ENCODE peak calls at places on chromosomes 13 and 19, in eight cellular contexts. I is HepG2, C is esophagus squamous epithelium, B is ovary, S is breast epithelium, U is suprapubic skin, T is A549, H is tibial nerve. P is an unnamed sample.
A peak's percentile ranks its signal among the peaks of the same experiment; 100 is the strongest.

GRCh38 chr13:33303885-33304284 is 18.3 kb upstream of the STARD13 start:
- DNase-seq in C (no peak), H (no peak), U (no peak), B (no peak), I (no peak), T (peak; percentile 25), S (no peak), P (no peak)

GRCh38 chr19:17883627-17884413 is 12.1 kb downstream of the SLC5A5 start:
- DNase-seq in B (no peak), U (no peak), T (no peak), C (no peak), H (no peak), I (no peak), S (no peak), P (no peak)

GRCh38 chr13:26061947-26062346 is 10.1 kb upstream of the SHISA2 start:
- DNase-seq in H (no peak), I (no peak), B (no peak), T (no peak), C (no peak), U (no peak), S (no peak), P (no peak)

GRCh38 chr19:14978377-14978776 is 1.3 kb downstream of the SLC1A6 start:
- DNase-seq in B (no peak), H (no peak), T (no peak), U (no peak), S (no peak), C (no peak), I (no peak), P (no peak)

GRCh38 chr19:4590559-4590958 is 31.1 kb upstream of the SEMA6B start:
- DNase-seq in C (no peak), U (no peak), B (no peak), T (no peak), S (no peak), H (no peak), I (no peak), P (no peak)

GRCh38 chr13:44865722-44866484 is 123.4 kb downstream of the NUFIP1 start:
- DNase-seq in I (no peak), U (no peak), B (peak; percentile 17), C (no peak), S (no peak), H (no peak), T (no peak), P (no peak)

GRCh38 chr13:101626925-101627555 is 174.6 kb downstream of the ITGBL1 start:
- DNase-seq in S (no peak), H (no peak), B (no peak), I (no peak), U (no peak), T (no peak), C (no peak), P (peak; percentile 55)

GRCh38 chr19:17076539-17076919 is 952 bp downstream of the MYO9B start:
- DNase-seq in T (no peak), B (no peak), U (no peak), H (no peak), S (no peak), I (no peak), C (no peak), P (peak; percentile 65)

GRCh38 chr19:16627928-16628182 is 149 bp downstream of the MED26 start:
- DNase-seq in C (no peak), B (no peak), S (no peak), H (no peak), U (no peak), I (no peak), T (no peak), P (no peak)

GRCh38 chr19:35236638-35237400 is 8.3 kb upstream of the FAM187B start:
- DNase-seq in C (no peak), T (no peak), H (no peak), I (no peak), U (no peak), S (no peak), B (no peak), P (no peak)

GRCh38 chr13:69970521-69970920 is 137.1 kb upstream of the ATXN8OS start:
- DNase-seq in I (no peak), C (no peak), U (no peak), T (peak; percentile 0), H (no peak), B (no peak), S (no peak), P (no peak)

GRCh38 chr13:30738946-30739528 is 3.7 kb downstream of the ALOX5AP start:
- DNase-seq in U (no peak), T (no peak), S (no peak), I (no peak), B (no peak), H (no peak), C (no peak), P (no peak)

GRCh38 chr13:75181906-75182305 is 300.1 kb downstream of the TBC1D4 start:
- DNase-seq in I (no peak), H (no peak), B (no peak), T (peak; percentile 42), S (no peak), U (no peak), C (no peak), P (no peak)

GRCh38 chr13:23755040-23755439 is 134.2 kb downstream of the MIPEP start:
- DNase-seq in B (no peak), H (no peak), U (no peak), S (no peak), I (peak; percentile 59), C (no peak), T (no peak), P (no peak)

GRCh38 chr13:60016229-60016628 is 147.5 kb downstream of the DIAPH3 start:
- DNase-seq in H (no peak), C (no peak), S (no peak), U (no peak), B (no peak), T (no peak), I (no peak), P (no peak)

GRCh38 chr13:23741879-23742510 is 147.2 kb downstream of the MIPEP start:
- DNase-seq in B (no peak), T (peak; percentile 19), I (no peak), H (no peak), S (no peak), U (no peak), C (no peak), P (no peak)

GRCh38 chr19:41883821-41884733 is 1.1 kb downstream of the ARHGEF1 start:
- DNase-seq in S (peak; percentile 94), I (peak; percentile 93), B (peak; percentile 92), T (peak; percentile 100), U (peak; percentile 95), C (peak; percentile 75), H (peak; percentile 80), P (peak; percentile 98)
- TF ChIP-seq POLR2A in S (peak; percentile 20), I (peak; percentile 55), B (peak; percentile 18), T (peak; percentile 73), U (no peak), C (no peak), H (peak; percentile 58), P (peak; percentile 94)

DNA sequence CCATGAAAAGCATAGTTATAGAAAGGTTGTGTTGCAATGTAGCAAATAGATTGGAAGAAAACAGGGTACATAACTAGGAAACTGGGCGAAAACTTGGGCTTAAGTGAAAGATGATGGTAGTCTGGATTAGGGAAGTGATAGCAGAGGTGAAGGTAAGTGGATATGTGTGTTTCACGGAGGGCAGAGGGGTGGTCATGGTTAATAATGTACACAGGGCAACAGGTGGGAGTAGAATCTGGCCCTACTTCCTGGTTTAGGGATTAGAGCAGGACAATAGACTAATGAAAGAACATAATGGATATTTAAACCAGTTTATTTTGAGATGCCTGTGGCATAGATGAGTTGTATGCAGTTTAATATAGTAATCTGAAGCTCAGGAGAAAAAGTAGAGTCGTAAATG is 257.3 kb upstream of the SPRY2 start:
- DNase-seq in B (no peak), U (no peak), C (no peak), T (no peak), I (no peak), H (no peak), S (no peak), P (no peak)
- TF ChIP-seq POLR2A in B (no peak), U (no peak), C (no peak), T (no peak), I (no peak), H (no peak), S (no peak), P (no peak)

DNA sequence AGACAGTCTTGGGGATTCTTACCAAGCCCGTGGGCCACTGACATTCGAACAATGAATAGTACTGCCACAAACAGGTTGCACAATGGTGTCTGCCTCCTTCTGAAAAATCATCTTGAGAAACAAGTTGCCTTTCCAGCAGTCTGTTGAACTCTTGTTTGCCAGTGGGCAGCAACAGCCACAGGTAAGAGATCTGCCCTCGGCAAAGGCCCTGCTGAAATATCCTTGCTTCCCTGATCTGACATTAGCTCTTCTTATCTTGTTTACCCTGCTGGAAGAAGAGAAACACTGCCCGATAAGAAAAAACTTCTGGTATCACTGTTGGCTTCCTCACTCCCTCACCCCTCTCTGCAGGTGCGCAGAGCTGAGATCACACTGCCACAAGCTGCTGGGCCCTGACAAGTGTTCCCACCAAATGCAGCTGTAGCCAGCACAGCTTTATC is 2.0 kb downstream of the DOCK9 start:
- DNase-seq in U (no peak), H (no peak), I (no peak), S (no peak), T (no peak), B (no peak), C (no peak), P (no peak)
- TF ChIP-seq POLR2A in U (no peak), H (no peak), I (no peak), S (no peak), T (no peak), B (no peak), C (no peak), P (no peak)

DNA sequence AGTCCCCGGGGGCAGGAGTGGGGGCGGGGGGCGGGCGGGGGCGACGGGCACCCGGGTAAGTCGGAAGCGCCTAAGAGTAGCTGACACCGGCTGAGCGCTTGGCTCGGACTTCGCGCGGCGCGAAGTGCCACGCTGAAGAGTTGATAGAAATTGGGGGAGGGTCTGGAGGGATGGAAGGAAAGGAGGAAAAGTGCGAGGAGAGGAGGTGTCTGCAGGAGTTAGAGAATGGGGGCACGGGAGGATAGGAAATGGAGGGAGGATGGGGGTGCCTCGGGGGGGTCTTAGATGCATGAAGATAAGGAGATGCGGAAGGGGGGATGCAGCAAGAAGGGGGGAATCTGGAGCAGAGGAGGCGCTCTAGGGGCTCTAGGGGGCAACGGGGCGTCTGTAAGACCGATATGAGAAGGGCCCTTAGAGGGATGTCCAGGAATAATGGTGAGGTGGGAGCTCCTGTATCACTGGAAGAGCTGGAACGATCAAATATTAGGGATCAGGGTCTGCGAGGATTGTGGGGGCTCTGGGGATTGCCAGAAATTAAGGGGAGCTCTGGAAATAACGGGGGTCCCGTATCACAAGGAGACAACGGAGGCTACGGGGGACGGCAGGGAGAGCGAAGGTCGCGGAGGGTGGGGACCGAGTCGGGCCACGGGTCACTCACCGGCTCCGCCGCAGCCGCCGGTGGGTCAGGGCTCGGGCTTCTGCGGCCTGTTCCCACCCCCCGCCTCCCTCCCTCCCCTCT is at the start of gene MYPOP:
- DNase-seq in S (peak; percentile 21), T (no peak), B (peak; percentile 38), U (no peak), C (no peak), H (no peak), I (no peak), P (no peak)
- TF ChIP-seq POLR2A in S (no peak), T (peak; percentile 74), B (no peak), U (no peak), C (no peak), H (no peak), I (peak; percentile 36), P (no peak)